ENCODE peak calls at places on chromosome 12, in six cellular contexts. G is IMR-90; K is uterus; C is fibroblast of lung; T is CD8-positive, alpha-beta T cell; S is SJCRH30. Z is an unnamed sample.

GRCh38 chr12:39613525-39613924 is 6.1 kb downstream of the ABCD2 start:
- DNase-seq in G (no peak), S (no peak), K (no peak), C (no peak), T (no peak), Z (no peak)

GRCh38 chr12:78802593-78802992 is 62.0 kb upstream of the SYT1 start:
- DNase-seq in K (no peak), S (peak; percentile 46), T (no peak), C (peak; percentile 98), G (peak; percentile 70), Z (no peak)

GRCh38 chr12:38204831-38205230 is 111.7 kb upstream of the ALG10B start:
- DNase-seq in S (no peak), G (no peak), K (no peak), C (no peak), T (no peak), Z (no peak)

GRCh38 chr12:71746983-71747611 is 7.6 kb upstream of the RAB21 start:
- DNase-seq in S (peak; percentile 15), K (peak; percentile 21), T (peak; percentile 47), C (peak; percentile 59), G (peak; percentile 73), Z (peak; percentile 29)

GRCh38 chr12:48198619-48198973 is 4.5 kb downstream of the OR10AD1 start:
- DNase-seq in S (no peak), G (no peak), C (peak; percentile 31), K (peak; percentile 39), T (no peak), Z (peak; percentile 39)

GRCh38 chr12:111532741-111533140 is 66.4 kb downstream of the ATXN2 start:
- DNase-seq in C (no peak), K (no peak), T (no peak), G (no peak), S (no peak), Z (no peak)

GRCh38 chr12:120538281-120539156 is 4.4 kb downstream of the RNF10 start:
- DNase-seq in K (peak; percentile 34), G (peak; percentile 53), S (no peak), C (peak; percentile 84), T (no peak), Z (peak; percentile 85)

GRCh38 chr12:100724071-100724470 is 70.5 kb upstream of the ANO4 start:
- DNase-seq in S (no peak), K (no peak), C (no peak), T (no peak), G (no peak), Z (no peak)

GRCh38 chr12:108854055-108854452 is 3.3 kb downstream of the SSH1 start:
- DNase-seq in T (no peak), G (peak; percentile 95), K (peak; percentile 44), C (peak; percentile 92), S (no peak), Z (peak; percentile 42)

GRCh38 chr12:93868771-93869170 is 191.6 kb downstream of the CRADD start:
- DNase-seq in T (no peak), G (peak; percentile 52), K (no peak), C (peak; percentile 70), S (no peak), Z (no peak)

GRCh38 chr12:105775351-105775750 is 363.4 kb downstream of the NUAK1 start:
- DNase-seq in T (no peak), C (peak; percentile 69), S (no peak), G (peak; percentile 23), K (no peak), Z (no peak)

GRCh38 chr12:69007166-69007857 is 74.3 kb upstream of the CPM start:
- DNase-seq in S (peak; percentile 72), C (peak; percentile 83), K (no peak), G (peak; percentile 97), T (no peak), Z (peak; percentile 35)

GRCh38 chr12:53067993-53068770 is 11.0 kb downstream of the SPRYD3 start:
- DNase-seq in G (no peak), T (no peak), S (no peak), C (no peak), K (no peak), Z (no peak)
- H3K4me1 ChIP-seq in G (peaks cover 34% of the 10 kb centered on the region), T (no peaks in the 10 kb centered on the region), S (peaks cover 23% of the 10 kb centered on the region), C (peaks cover 54% of the 10 kb centered on the region), K (peaks cover 17% of the 10 kb centered on the region), Z (peaks cover 77% of the 10 kb centered on the region)

DNA sequence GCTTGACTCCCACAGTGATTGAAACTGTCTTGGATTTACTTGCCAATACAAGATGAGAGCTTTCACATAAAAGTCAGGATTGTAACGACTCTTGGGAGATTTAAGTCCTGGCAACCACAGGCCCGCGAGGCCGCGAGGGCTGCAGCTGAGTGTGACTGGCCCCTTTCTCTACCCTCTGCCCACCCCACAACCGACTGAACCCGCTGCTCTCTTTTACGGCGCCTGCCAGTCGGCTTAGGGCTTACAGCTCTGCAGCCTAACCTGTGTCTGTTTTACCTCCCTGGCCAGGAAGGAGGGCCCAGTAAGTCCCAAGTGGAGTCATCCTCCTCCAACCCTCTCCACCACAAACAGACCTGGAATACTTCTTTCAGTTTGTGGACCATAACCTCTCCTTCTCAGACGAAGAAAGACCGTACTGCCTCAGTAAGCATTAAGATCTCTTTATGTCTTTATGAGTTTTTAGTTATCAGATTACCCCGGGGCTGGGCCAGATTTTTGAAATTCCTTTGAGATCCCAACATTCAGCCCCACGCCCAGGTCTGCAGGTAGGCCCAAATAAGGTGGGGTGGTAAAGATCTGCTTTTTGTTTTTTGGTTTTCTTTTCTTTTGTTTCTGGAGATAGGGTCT is 12.6 kb upstream of the TIGAR start:
- DNase-seq in C (no peak), S (no peak), T (no peak), G (no peak), K (no peak), Z (peak; percentile 23)
- H3K4me3 ChIP-seq in C (no peak overlapping the region), S (no peak overlapping the region), T (no peak overlapping the region), G (no peak overlapping the region), K (no peak overlapping the region), Z (no peak overlapping the region)

GRCh38 chr12:103832048-103832798 is 8.8 kb downstream of the NT5DC3 start:
- DNase-seq in G (no peak), S (no peak), K (no peak), T (no peak), C (no peak), Z (no peak)

GRCh38 chr12:103834897-103835390 is 6.1 kb downstream of the NT5DC3 start:
- DNase-seq in C (no peak), G (no peak), K (no peak), S (no peak), T (no peak), Z (no peak)

GRCh38 chr12:103830730-103831320 is 10.2 kb downstream of the NT5DC3 start:
- DNase-seq in K (no peak), T (no peak), G (no peak), S (no peak), C (no peak), Z (no peak)

GRCh38 chr12:103833891-103834290 is 7.1 kb downstream of the NT5DC3 start:
- DNase-seq in C (no peak), G (no peak), T (no peak), S (no peak), K (no peak), Z (no peak)

GRCh38 chr12:103833095-103833777 is 7.8 kb downstream of the NT5DC3 start:
- DNase-seq in S (no peak), G (peak; percentile 51), T (no peak), K (no peak), C (peak; percentile 36), Z (no peak)
- H3K27ac ChIP-seq in S (no peak overlapping the region), G (no peak overlapping the region), T (no peak overlapping the region), K (peak overlapping the region; percentile 57), C (no peak overlapping the region), Z (no peak overlapping the region)

GRCh38 chr12:65518771-65519170 is 240.3 kb downstream of the MSRB3 start:
- DNase-seq in C (no peak), K (no peak), T (no peak), S (no peak), G (no peak), Z (no peak)

GRCh38 chr12:65517656-65518210 is 239.2 kb downstream of the MSRB3 start:
- DNase-seq in G (no peak), S (no peak), T (no peak), K (no peak), C (no peak), Z (no peak)

GRCh38 chr12:65522956-65523857 is 244.7 kb downstream of the MSRB3 start:
- DNase-seq in T (no peak), K (peak; percentile 27), S (peak; percentile 63), C (peak; percentile 47), G (peak; percentile 50), Z (peak; percentile 65)

GRCh38 chr12:65524666-65525065 is 246.2 kb downstream of the MSRB3 start:
- DNase-seq in K (no peak), S (no peak), C (peak; percentile 95), G (peak; percentile 89), T (no peak), Z (no peak)

DNA sequence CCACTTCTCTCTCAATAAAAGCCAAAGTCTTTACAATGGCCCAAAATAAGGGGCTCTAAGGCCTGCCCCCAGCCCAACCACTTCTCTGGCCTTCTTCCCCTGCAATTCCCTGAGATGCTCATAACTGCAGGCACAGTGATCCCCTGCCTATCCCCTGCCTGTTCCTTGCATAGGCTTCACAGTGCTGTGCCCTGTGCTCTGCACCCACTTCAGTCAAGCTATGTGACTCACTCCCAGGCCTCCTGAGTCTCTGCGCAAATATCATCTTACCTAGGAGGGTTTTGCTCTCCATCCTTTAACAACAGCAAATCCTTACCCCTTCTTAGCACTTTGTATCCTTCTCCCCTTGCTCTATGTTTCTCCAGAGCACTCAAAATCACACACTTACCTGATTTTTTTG is 242.2 kb downstream of the MSRB3 start:
- DNase-seq in S (no peak), K (no peak), T (no peak), G (no peak), C (no peak), Z (no peak)
- H3K4me1 ChIP-seq in S (peaks cover 52% of the 10 kb centered on the region), K (no peaks in the 10 kb centered on the region), T (no peaks in the 10 kb centered on the region), G (peaks cover 4% of the 10 kb centered on the region), C (peaks cover 2% of the 10 kb centered on the region), Z (peaks cover 18% of the 10 kb centered on the region)